ENCODE peak calls at places on chromosome 13, in four cellular contexts. A is fibroblast of mammary gland, P is cardiac muscle cell, R is mucosa of descending colon. Y is an unnamed sample.

GRCh38 chr13:39910833-39911232 is 255.4 kb downstream of the COG6 start:
- DNase-seq in R (no peak), A (peak; percentile 75), P (peak; percentile 72), Y (peak; percentile 32)

GRCh38 chr13:97285221-97285955 is 63.3 kb downstream of the MBNL2 start:
- DNase-seq in R (no peak), P (no peak), A (peak; percentile 33), Y (no peak)

GRCh38 chr13:111519490-111520170 is 199.2 kb downstream of the TEX29 start:
- DNase-seq in R (peak; percentile 29), A (no peak), P (no peak), Y (no peak)

GRCh38 chr13:95614641-95615245 is 29.8 kb downstream of the DZIP1 start:
- DNase-seq in R (no peak), A (no peak), P (no peak), Y (no peak)

GRCh38 chr13:85549819-85550218 is 249.4 kb downstream of the SLITRK6 start:
- DNase-seq in R (no peak), A (no peak), P (no peak), Y (no peak)

GRCh38 chr13:60661514-60661913 is 264.5 kb downstream of the TDRD3 start:
- DNase-seq in P (no peak), R (no peak), A (no peak), Y (no peak)

GRCh38 chr13:32150239-32150638 is 118.7 kb downstream of the FRY start:
- DNase-seq in R (no peak), A (peak; percentile 33), P (peak; percentile 52), Y (peak; percentile 34)

GRCh38 chr13:33186851-33187250 is 98.7 kb downstream of the STARD13 start:
- DNase-seq in A (peak; percentile 69), R (no peak), P (peak; percentile 78), Y (peak; percentile 90)

GRCh38 chr13:35157143-35157755 is 215.2 kb downstream of the NBEA start:
- DNase-seq in R (no peak), P (peak; percentile 77), A (peak; percentile 65), Y (peak; percentile 78)

GRCh38 chr13:109818891-109819290 is 32.5 kb upstream of the IRS2 start:
- DNase-seq in R (no peak), P (peak; percentile 27), A (peak; percentile 46), Y (no peak)

GRCh38 chr13:83622422-83622784 is 259.9 kb downstream of the SLITRK1 start:
- DNase-seq in A (no peak), R (no peak), P (peak; percentile 3), Y (peak; percentile 77)

GRCh38 chr13:111846396-111847174 is 220.4 kb upstream of the SOX1 start:
- DNase-seq in P (no peak), R (no peak), A (no peak), Y (no peak)

GRCh38 chr13:103184413-103184812 is 118.2 kb upstream of the SLC10A2 start:
- DNase-seq in A (no peak), P (no peak), R (no peak), Y (no peak)

GRCh38 chr13:41193919-41194824 is at the start of gene KBTBD7:
- DNase-seq in A (peak; percentile 98), R (peak; percentile 94), P (peak; percentile 99), Y (peak; percentile 99)

GRCh38 chr13:41188584-41188983 is 5.8 kb downstream of the KBTBD7 start:
- DNase-seq in R (no peak), A (peak; percentile 54), P (peak; percentile 25), Y (peak; percentile 66)

GRCh38 chr13:41196011-41196410 is 1.6 kb upstream of the KBTBD7 start:
- DNase-seq in A (no peak), R (no peak), P (no peak), Y (no peak)

GRCh38 chr13:41196620-41197019 is 2.3 kb upstream of the KBTBD7 start:
- DNase-seq in A (peak; percentile 31), P (peak; percentile 12), R (no peak), Y (peak; percentile 43)

GRCh38 chr13:41193469-41193868 is 900 bp downstream of the KBTBD7 start:
- DNase-seq in R (no peak), A (no peak), P (no peak), Y (no peak)
- TF ChIP-seq CTCF in R (no peak), A (no peak), P (no peak), Y (no peak)

GRCh38 chr13:67123165-67123564 is 107.0 kb downstream of the PCDH9 start:
- DNase-seq in A (no peak), R (no peak), P (no peak), Y (no peak)

GRCh38 chr13:67120872-67121531 is 109.1 kb downstream of the PCDH9 start:
- DNase-seq in A (peak; percentile 49), R (no peak), P (no peak), Y (peak; percentile 50)

GRCh38 chr13:67119481-67119883 is 110.7 kb downstream of the PCDH9 start:
- DNase-seq in P (peak; percentile 79), A (peak; percentile 93), R (no peak), Y (peak; percentile 97)

GRCh38 chr13:67125681-67126080 is 104.5 kb downstream of the PCDH9 start:
- DNase-seq in A (no peak), R (no peak), P (no peak), Y (no peak)

DNA sequence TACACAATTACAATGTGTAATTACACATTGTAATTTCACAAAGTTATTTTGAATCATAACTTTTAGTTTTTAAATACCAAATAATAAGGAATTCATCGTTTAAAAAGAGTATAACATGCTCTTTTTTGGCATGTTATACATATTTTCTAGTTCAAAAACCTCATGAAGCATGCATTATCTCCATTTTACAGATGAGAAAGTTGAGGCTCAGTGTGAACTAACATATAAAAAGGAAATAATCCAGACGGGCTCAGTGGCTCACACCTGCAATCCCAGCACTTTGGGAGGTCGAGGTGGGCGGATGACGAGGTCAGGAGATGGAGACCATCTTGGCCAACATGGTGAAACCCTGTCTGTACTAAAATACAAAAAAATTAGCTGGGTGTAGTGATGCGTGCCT is 107.9 kb downstream of the PCDH9 start:
- DNase-seq in P (no peak), R (no peak), A (no peak), Y (no peak)
- H3K4me3 ChIP-seq in P (no peak overlapping the region), R (no peak overlapping the region), A (no peak overlapping the region), Y (no peak overlapping the region)

GRCh38 chr13:45464141-45464686 is 525 bp upstream of the COG3 start:
- DNase-seq in A (no peak), R (peak; percentile 55), P (no peak), Y (no peak)
- TF ChIP-seq CTCF in A (no peak), R (no peak), P (no peak), Y (no peak)

GRCh38 chr13:48252176-48252575 is 19.2 kb downstream of the ITM2B start:
- DNase-seq in R (no peak), P (no peak), A (no peak), Y (no peak)

GRCh38 chr13:48255954-48256353 is 22.9 kb downstream of the ITM2B start:
- DNase-seq in R (no peak), A (peak; percentile 27), P (no peak), Y (no peak)

GRCh38 chr13:48258002-48258401 is 25.0 kb downstream of the ITM2B start:
- DNase-seq in P (no peak), A (no peak), R (no peak), Y (no peak)

GRCh38 chr13:48253849-48254248 is 20.8 kb downstream of the ITM2B start:
- DNase-seq in A (no peak), P (no peak), R (no peak), Y (no peak)

GRCh38 chr13:48255090-48255489 is 22.1 kb downstream of the ITM2B start:
- DNase-seq in R (no peak), A (no peak), P (no peak), Y (no peak)
- H3K4me3 ChIP-seq in R (no peak overlapping the region), A (no peak overlapping the region), P (no peak overlapping the region), Y (no peak overlapping the region)

GRCh38 chr13:58300974-58301681 is 669.6 kb downstream of the PCDH17 start:
- DNase-seq in R (no peak), A (no peak), P (no peak), Y (no peak)
- TF ChIP-seq CTCF in R (no peak), A (no peak), P (no peak), Y (no peak)

Y was measured in choroid plexus epithelial cell.